ENCODE peak calls at places on chromosomes 6 and 20, in six cellular contexts. G is HepG2, C is GM12891, E is GM12878, N is H1, D is K562. B is an unnamed sample.

GRCh38 chr20:57263127-57263609 is 3.3 kb downstream of the BMP7 start:
- DNase-seq in E (no peak), G (no peak), N (no peak), C (no peak), D (no peak), B (no peak)

GRCh38 chr6:128803911-128804310 is 79.0 kb upstream of the LAMA2 start:
- DNase-seq in N (no peak), C (no peak), E (no peak), G (no peak), D (no peak), B (no peak)

GRCh38 chr6:98836025-98836961 is 1.9 kb downstream of the POU3F2 start:
- DNase-seq in E (no peak), G (no peak), D (peak), N (no peak), C (no peak), B (no peak)

GRCh38 chr20:57965441-57965840 is 255.6 kb upstream of the PMEPA1 start:
- DNase-seq in N (no peak), D (no peak), C (no peak), G (no peak), E (no peak), B (no peak)

GRCh38 chr6:65450451-65450850 is 256.6 kb downstream of the EYS start:
- DNase-seq in G (no peak), E (no peak), N (no peak), C (no peak), D (peak), B (no peak)

GRCh38 chr6:24797596-24798216 is 1.0 kb downstream of the ARMH2 start:
- DNase-seq in D (no peak), G (no peak), N (no peak), C (no peak), E (no peak), B (no peak)

GRCh38 chr6:158803733-158804143 is 15.4 kb downstream of the EZR start:
- DNase-seq in N (no peak), C (no peak), D (no peak), G (no peak), E (no peak), B (peak)

GRCh38 chr6:37576336-37576737 is 76.6 kb upstream of the CCDC167 start:
- DNase-seq in E (no peak), G (no peak), N (no peak), C (no peak), D (no peak), B (no peak)

GRCh38 chr20:54355631-54356280 is 119.6 kb upstream of the DOK5 start:
- DNase-seq in E (no peak), G (no peak), D (no peak), C (no peak), N (no peak), B (no peak)

GRCh38 chr6:11212625-11213024 is 19.8 kb downstream of the NEDD9 start:
- DNase-seq in E (no peak), G (no peak), C (no peak), D (no peak), N (no peak), B (no peak)

GRCh38 chr6:129599467-129599866 is 110.5 kb downstream of the ARHGAP18 start:
- DNase-seq in C (no peak), D (no peak), G (no peak), N (no peak), E (no peak), B (no peak)

GRCh38 chr6:135030532-135031178 is 24.0 kb downstream of the HBS1L start:
- DNase-seq in C (no peak), D (no peak), G (no peak), E (no peak), N (no peak), B (no peak)

GRCh38 chr6:123771126-123771525 is 32.5 kb upstream of the NKAIN2 start:
- DNase-seq in N (no peak), D (no peak), E (no peak), C (no peak), G (no peak), B (no peak)

GRCh38 chr20:49276201-49276894 is 1.5 kb downstream of the ZNFX1 start:
- DNase-seq in N (no peak), C (no peak), E (no peak), D (peak), G (no peak), B (peak)

GRCh38 chr6:38570750-38571149 is 69.0 kb downstream of the BTBD9 start:
- DNase-seq in D (no peak), E (no peak), G (no peak), N (no peak), C (no peak), B (no peak)

GRCh38 chr6:153001767-153002612 is 519 bp downstream of the MTRF1L start:
- DNase-seq in N (no peak), D (peak), E (no peak), C (no peak), G (peak), B (no peak)

GRCh38 chr6:41984623-41985022 is 43.0 kb upstream of the CCND3 start:
- DNase-seq in E (no peak), N (no peak), D (no peak), G (no peak), C (no peak), B (no peak)

GRCh38 chr6:31559958-31560696 is 12.0 kb upstream of the LTA start:
- DNase-seq in D (peak), E (peak), N (no peak), G (no peak), C (no peak), B (peak)

GRCh38 chr6:87104657-87105056 is 9.8 kb upstream of the CGA start:
- DNase-seq in C (no peak), G (no peak), E (no peak), N (no peak), D (no peak), B (no peak)

GRCh38 chr6:142235247-142235646 is 66.6 kb upstream of the ADGRG6 start:
- DNase-seq in G (peak), D (no peak), N (no peak), C (no peak), E (no peak), B (no peak)

GRCh38 chr6:75266716-75267291 is 17.8 kb downstream of the TMEM30A start:
- DNase-seq in C (no peak), D (peak), N (no peak), E (no peak), G (peak), B (no peak)

GRCh38 chr20:3691306-3691705 is 9.5 kb upstream of the ADAM33 start:
- DNase-seq in D (no peak), N (no peak), E (no peak), G (no peak), C (no peak), B (no peak)

GRCh38 chr6:398558-399078 is 7.1 kb downstream of the IRF4 start:
- DNase-seq in N (no peak), G (no peak), E (no peak), D (no peak), C (no peak), B (no peak)

GRCh38 chr6:8400663-8401062 is 34.7 kb downstream of the SLC35B3 start:
- DNase-seq in G (no peak), D (no peak), E (no peak), N (no peak), C (no peak), B (no peak)

GRCh38 chr6:56536536-56536935 is 106.2 kb downstream of the DST start:
- DNase-seq in G (no peak), N (no peak), E (no peak), C (no peak), D (no peak), B (no peak)

GRCh38 chr20:12984069-12984765 is 24.6 kb upstream of the SPTLC3 start:
- DNase-seq in N (no peak), C (no peak), D (no peak), G (no peak), E (no peak), B (no peak)

GRCh38 chr6:39166918-39167301 is 51.9 kb upstream of the SAYSD1 start:
- DNase-seq in C (no peak), G (no peak), E (no peak), D (no peak), N (no peak), B (no peak)

GRCh38 chr6:14619419-14619781 is 501.8 kb downstream of the CD83 start:
- DNase-seq in N (no peak), C (no peak), D (no peak), E (no peak), G (no peak), B (no peak)

GRCh38 chr6:21508753-21509152 is 84.8 kb upstream of the SOX4 start:
- DNase-seq in G (peak), C (no peak), D (no peak), E (no peak), N (no peak), B (no peak)

GRCh38 chr6:44456070-44456965 is 68.8 kb downstream of the CDC5L start:
- DNase-seq in N (no peak), G (peak), E (no peak), C (peak), D (peak), B (no peak)

GRCh38 chr6:32837651-32838113 is 857 bp downstream of the TAP2 start:
- DNase-seq in C (no peak), E (no peak), G (no peak), N (no peak), D (no peak), B (no peak)

GRCh38 chr6:27604986-27605385 is 132.1 kb upstream of the ZNF184 start:
- DNase-seq in G (no peak), N (no peak), D (peak), C (no peak), E (no peak), B (no peak)

GRCh38 chr6:31152776-31153175 is 4.8 kb downstream of the CCHCR1 start:
- DNase-seq in C (no peak), E (no peak), D (no peak), N (no peak), G (no peak), B (no peak)

GRCh38 chr6:104134876-104135275 is 724.8 kb downstream of the HACE1 start:
- DNase-seq in N (no peak), G (no peak), E (no peak), D (no peak), C (no peak), B (no peak)

GRCh38 chr6:8086755-8087306 is 15.5 kb downstream of the EEF1E1 start:
- DNase-seq in G (no peak), C (no peak), D (no peak), E (no peak), N (no peak), B (no peak)

GRCh38 chr20:32763202-32763999 is 1.2 kb downstream of the DNMT3B start:
- DNase-seq in N (no peak), G (no peak), D (peak), E (no peak), C (peak), B (peak)
- TF ChIP-seq POLR2A in N (peak), G (no peak), D (no peak), E (no peak), C (no peak), B (no peak)

GRCh38 chr6:133952815-133953633 is at the start of gene TBPL1:
- DNase-seq in D (peak), N (peak), C (peak), E (peak), G (peak), B (peak)

GRCh38 chr6:133953634-133954415 is 801 bp downstream of the TBPL1 start:
- DNase-seq in G (no peak), E (no peak), D (no peak), C (no peak), N (no peak), B (no peak)

GRCh38 chr6:133955136-133955576 is 2.1 kb downstream of the TBPL1 start:
- DNase-seq in N (no peak), C (no peak), E (no peak), D (no peak), G (no peak), B (no peak)

GRCh38 chr6:133951227-133951626 is 1.8 kb upstream of the TBPL1 start:
- DNase-seq in E (no peak), C (no peak), G (no peak), D (no peak), N (no peak), B (no peak)

GRCh38 chr6:133951881-133952814 is 876 bp upstream of the TBPL1 start:
- DNase-seq in C (peak), N (no peak), G (peak), D (peak), E (no peak), B (peak)
- TF ChIP-seq POLR2AphosphoS5 in C (peak), N (no peak), G (peak), D (no peak), E (peak), B (peak)

GRCh38 chr20:21505810-21506530 is 7.9 kb downstream of the NKX2-2 start:
- DNase-seq in D (peak), N (no peak), E (no peak), C (peak), G (no peak), B (peak)
- TF ChIP-seq TAF1 in D (no peak), N (peak), E (no peak), C (no peak), G (no peak), B (no peak)

GRCh38 chr6:88963139-88964090 is at the start of gene RNGTT:
- DNase-seq in D (peak), G (peak), N (peak), E (peak), C (peak), B (peak)
- TF ChIP-seq POLR2A in D (peak), G (peak), N (peak), E (peak), C (peak), B (peak)

B was measured in GM12892.